ENCODE peak calls at places on chromosomes 13 and 19, in five cellular contexts. One of them, this sample, is unnamed.
A peak's percentile ranks its signal among the peaks of the same experiment; 100 is the strongest.

GRCh38 chr19:48644839-48645651 is 942 bp downstream of the CA11 start:
- DNase-seq in tibial nerve: peak; percentile 66
- DNase-seq in A549: peak; percentile 88
- DNase-seq in fibroblast of mammary gland: peak; percentile 71
- DNase-seq in fibroblast of lung: peak; percentile 73
- DNase-seq in this sample: peak; percentile 77

GRCh38 chr13:98878421-98879126 is 99.3 kb downstream of the DOCK9 start:
- DNase-seq in A549: no peak
- DNase-seq in fibroblast of mammary gland: no peak
- DNase-seq in fibroblast of lung: no peak
- DNase-seq in tibial nerve: no peak
- DNase-seq in this sample: no peak

GRCh38 chr13:73103238-73103637 is 44.4 kb downstream of the KLF5 start:
- DNase-seq in tibial nerve: no peak
- DNase-seq in fibroblast of mammary gland: no peak
- DNase-seq in A549: no peak
- DNase-seq in fibroblast of lung: no peak
- DNase-seq in this sample: no peak

GRCh38 chr19:12648088-12648487 is 18.5 kb downstream of the MAN2B1 start:
- DNase-seq in tibial nerve: no peak
- DNase-seq in fibroblast of mammary gland: no peak
- DNase-seq in A549: no peak
- DNase-seq in fibroblast of lung: no peak
- DNase-seq in this sample: no peak

GRCh38 chr19:18743281-18743825 is 47.8 kb downstream of the COMP start:
- DNase-seq in fibroblast of mammary gland: no peak
- DNase-seq in tibial nerve: no peak
- DNase-seq in fibroblast of lung: peak; percentile 79
- DNase-seq in A549: no peak
- DNase-seq in this sample: peak; percentile 58

GRCh38 chr13:106238690-106239089 is 296.8 kb downstream of the EFNB2 start:
- DNase-seq in A549: no peak
- DNase-seq in tibial nerve: no peak
- DNase-seq in fibroblast of lung: no peak
- DNase-seq in fibroblast of mammary gland: no peak
- DNase-seq in this sample: no peak

GRCh38 chr13:99320693-99321481 is 13.7 kb upstream of the GPR183 start:
- DNase-seq in fibroblast of mammary gland: peak; percentile 94
- DNase-seq in fibroblast of lung: peak; percentile 91
- DNase-seq in A549: peak; percentile 42
- DNase-seq in tibial nerve: no peak
- DNase-seq in this sample: peak; percentile 85

GRCh38 chr13:102970542-102970941 is 95.7 kb downstream of the SLC10A2 start:
- DNase-seq in tibial nerve: no peak
- DNase-seq in fibroblast of lung: no peak
- DNase-seq in fibroblast of mammary gland: no peak
- DNase-seq in A549: no peak
- DNase-seq in this sample: no peak

GRCh38 chr13:112450567-112451240 is 74.5 kb downstream of the SPACA7 start:
- DNase-seq in fibroblast of mammary gland: no peak
- DNase-seq in fibroblast of lung: no peak
- DNase-seq in tibial nerve: no peak
- DNase-seq in A549: no peak
- DNase-seq in this sample: no peak

GRCh38 chr19:18009412-18010066 is 1.6 kb downstream of the ARRDC2 start:
- DNase-seq in tibial nerve: no peak
- DNase-seq in A549: no peak
- DNase-seq in fibroblast of lung: no peak
- DNase-seq in fibroblast of mammary gland: peak; percentile 33
- DNase-seq in this sample: no peak

GRCh38 chr19:3671680-3672574 is 28.3 kb downstream of the PIP5K1C start:
- DNase-seq in fibroblast of lung: peak; percentile 25
- DNase-seq in fibroblast of mammary gland: peak; percentile 53
- DNase-seq in A549: no peak
- DNase-seq in tibial nerve: no peak
- DNase-seq in this sample: no peak
- TF ChIP-seq CTCF in fibroblast of lung: no peak
- TF ChIP-seq CTCF in fibroblast of mammary gland: no peak
- TF ChIP-seq CTCF in A549: no peak
- TF ChIP-seq CTCF in tibial nerve: peak; percentile 7
- TF ChIP-seq CTCF in this sample: peak; percentile 22

GRCh38 chr13:20952838-20953237 is 50.3 kb upstream of the XPO4 start:
- DNase-seq in A549: no peak
- DNase-seq in fibroblast of lung: no peak
- DNase-seq in tibial nerve: no peak
- DNase-seq in fibroblast of mammary gland: no peak
- DNase-seq in this sample: no peak

GRCh38 chr13:20955496-20955895 is 53.0 kb upstream of the XPO4 start:
- DNase-seq in fibroblast of lung: no peak
- DNase-seq in fibroblast of mammary gland: no peak
- DNase-seq in A549: no peak
- DNase-seq in tibial nerve: no peak
- DNase-seq in this sample: no peak

DNA sequence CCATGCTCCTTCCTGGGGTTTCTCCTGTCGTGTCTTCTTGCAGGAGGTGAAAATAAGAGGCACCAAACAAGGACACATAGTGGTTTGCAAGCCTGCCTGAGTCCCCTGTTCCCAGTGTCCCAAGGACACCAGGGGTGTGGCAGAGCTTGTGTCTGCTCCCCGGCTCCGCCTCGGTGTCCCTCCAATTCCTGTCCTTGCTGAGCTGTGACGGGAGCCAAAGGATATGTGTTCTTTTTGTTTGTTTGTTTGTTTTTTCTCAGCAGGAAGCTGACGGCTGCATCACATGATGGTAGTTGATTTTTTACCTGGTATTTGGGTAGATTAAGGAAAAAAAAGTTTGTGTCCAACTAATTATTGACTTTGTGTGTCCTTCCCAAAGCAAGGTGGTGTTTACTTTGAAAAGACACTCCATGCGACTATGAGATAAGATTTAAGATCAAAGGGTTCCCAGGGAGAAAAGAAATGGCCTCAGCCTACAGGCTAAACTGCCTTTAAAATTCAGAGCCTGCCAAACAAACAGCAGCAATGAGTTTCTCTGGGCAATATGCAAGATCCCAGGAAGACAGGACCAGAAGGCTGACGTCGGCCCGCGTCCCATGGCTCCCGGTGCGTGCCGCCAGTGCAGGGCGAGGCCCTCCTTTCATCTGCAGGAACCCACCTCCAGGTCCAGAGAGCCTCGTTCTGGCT is 50.8 kb upstream of the XPO4 start:
- DNase-seq in fibroblast of mammary gland: no peak
- DNase-seq in A549: peak; percentile 14
- DNase-seq in tibial nerve: no peak
- DNase-seq in fibroblast of lung: no peak
- DNase-seq in this sample: no peak
- H3K4me3 ChIP-seq in fibroblast of mammary gland: no peak overlapping the region
- H3K4me3 ChIP-seq in A549: no peak overlapping the region
- H3K4me3 ChIP-seq in tibial nerve: no peak overlapping the region
- H3K4me3 ChIP-seq in fibroblast of lung: no peak overlapping the region
- H3K4me3 ChIP-seq in this sample: no peak overlapping the region

DNA sequence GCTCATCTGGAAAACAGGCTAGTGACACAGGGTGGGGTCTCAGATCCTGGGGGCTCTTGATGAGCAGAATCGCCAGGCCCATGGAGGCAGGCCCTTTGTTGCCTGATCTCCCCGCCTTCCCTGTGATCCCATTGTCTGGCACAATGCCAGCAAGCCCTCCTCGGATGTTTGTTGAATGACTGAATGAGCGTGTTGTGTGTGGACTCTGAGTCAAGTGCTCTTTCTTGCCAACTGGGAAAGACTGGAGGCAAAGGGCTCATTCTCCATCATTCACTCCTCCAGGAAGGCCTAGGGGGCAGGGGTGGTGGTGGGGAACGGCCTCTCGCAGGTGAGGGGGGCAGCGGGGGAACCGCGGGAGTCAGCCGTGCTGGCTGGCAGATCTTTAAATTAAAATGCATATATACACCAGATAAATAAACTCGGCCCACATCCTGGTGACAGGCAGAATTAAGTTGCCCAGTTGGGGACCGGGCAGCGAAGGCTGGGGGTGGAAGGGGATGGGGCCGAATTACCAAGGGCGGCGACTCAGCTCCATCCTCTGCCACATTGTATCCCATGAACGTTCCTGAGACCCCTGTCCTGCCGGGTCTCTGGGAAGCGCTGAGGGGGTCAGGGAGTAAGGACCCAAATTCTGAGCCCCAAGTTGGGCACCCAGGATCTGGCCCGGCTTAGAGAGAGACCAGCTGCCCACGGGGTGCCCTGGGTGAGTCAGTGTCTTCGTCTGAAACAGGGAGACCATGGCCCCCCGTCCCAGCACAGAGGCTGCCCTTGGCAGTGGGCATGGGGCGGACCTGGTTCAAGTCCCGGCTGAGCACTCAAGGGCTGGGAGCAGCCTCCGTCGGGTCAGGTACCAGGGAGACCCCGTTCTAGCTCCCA is 24.5 kb downstream of the EFNA2 start:
- DNase-seq in A549: no peak
- DNase-seq in tibial nerve: no peak
- DNase-seq in fibroblast of lung: no peak
- DNase-seq in fibroblast of mammary gland: no peak
- DNase-seq in this sample: no peak
- TF ChIP-seq CTCF in A549: no peak
- TF ChIP-seq CTCF in tibial nerve: no peak
- TF ChIP-seq CTCF in fibroblast of lung: no peak
- TF ChIP-seq CTCF in fibroblast of mammary gland: no peak
- TF ChIP-seq CTCF in this sample: no peak

DNA sequence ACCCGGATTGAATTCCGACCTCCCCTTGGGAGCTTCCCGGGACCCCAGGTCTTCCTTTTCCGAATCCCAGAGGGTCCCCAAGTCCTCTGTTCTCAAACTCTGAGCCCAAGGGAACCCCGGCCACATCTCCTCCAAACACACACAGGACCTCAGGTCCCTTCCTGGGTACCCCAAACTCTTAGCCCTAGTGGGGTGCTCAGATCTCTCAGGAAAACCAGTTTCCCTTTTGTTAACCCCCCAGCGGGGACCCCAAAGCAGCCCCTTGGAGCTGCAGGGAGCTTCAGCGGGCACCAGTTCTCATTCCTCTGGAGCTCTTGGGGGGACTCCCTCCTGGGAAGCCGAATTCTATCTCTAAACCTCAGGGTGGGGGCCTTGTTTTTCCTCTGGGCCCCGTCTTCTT is 774 bp downstream of the CACNG6 start:
- DNase-seq in tibial nerve: no peak
- DNase-seq in fibroblast of lung: no peak
- DNase-seq in fibroblast of mammary gland: no peak
- DNase-seq in A549: no peak
- DNase-seq in this sample: no peak
- H3K4me3 ChIP-seq in tibial nerve: no peak overlapping the region
- H3K4me3 ChIP-seq in fibroblast of lung: no peak overlapping the region
- H3K4me3 ChIP-seq in fibroblast of mammary gland: no peak overlapping the region
- H3K4me3 ChIP-seq in A549: peak overlapping the region; percentile 51
- H3K4me3 ChIP-seq in this sample: no peak overlapping the region

GRCh38 chr13:46113596-46113995 is 8.8 kb upstream of the CPB2 start:
- DNase-seq in tibial nerve: no peak
- DNase-seq in fibroblast of mammary gland: peak; percentile 30
- DNase-seq in fibroblast of lung: no peak
- DNase-seq in A549: no peak
- DNase-seq in this sample: peak; percentile 86

GRCh38 chr13:46106839-46107371 is 2.1 kb upstream of the CPB2 start:
- DNase-seq in tibial nerve: no peak
- DNase-seq in fibroblast of lung: no peak
- DNase-seq in fibroblast of mammary gland: no peak
- DNase-seq in A549: no peak
- DNase-seq in this sample: no peak

GRCh38 chr13:46114599-46114998 is 9.8 kb upstream of the CPB2 start:
- DNase-seq in tibial nerve: no peak
- DNase-seq in fibroblast of mammary gland: no peak
- DNase-seq in A549: no peak
- DNase-seq in fibroblast of lung: no peak
- DNase-seq in this sample: no peak

GRCh38 chr13:46109451-46109850 is 4.6 kb upstream of the CPB2 start:
- DNase-seq in tibial nerve: no peak
- DNase-seq in A549: no peak
- DNase-seq in fibroblast of lung: no peak
- DNase-seq in fibroblast of mammary gland: no peak
- DNase-seq in this sample: no peak

GRCh38 chr13:46111151-46111550 is 6.3 kb upstream of the CPB2 start:
- DNase-seq in fibroblast of lung: no peak
- DNase-seq in fibroblast of mammary gland: no peak
- DNase-seq in A549: no peak
- DNase-seq in tibial nerve: no peak
- DNase-seq in this sample: no peak
- TF ChIP-seq CTCF in fibroblast of lung: no peak
- TF ChIP-seq CTCF in fibroblast of mammary gland: no peak
- TF ChIP-seq CTCF in A549: no peak
- TF ChIP-seq CTCF in tibial nerve: no peak
- TF ChIP-seq CTCF in this sample: no peak

DNA sequence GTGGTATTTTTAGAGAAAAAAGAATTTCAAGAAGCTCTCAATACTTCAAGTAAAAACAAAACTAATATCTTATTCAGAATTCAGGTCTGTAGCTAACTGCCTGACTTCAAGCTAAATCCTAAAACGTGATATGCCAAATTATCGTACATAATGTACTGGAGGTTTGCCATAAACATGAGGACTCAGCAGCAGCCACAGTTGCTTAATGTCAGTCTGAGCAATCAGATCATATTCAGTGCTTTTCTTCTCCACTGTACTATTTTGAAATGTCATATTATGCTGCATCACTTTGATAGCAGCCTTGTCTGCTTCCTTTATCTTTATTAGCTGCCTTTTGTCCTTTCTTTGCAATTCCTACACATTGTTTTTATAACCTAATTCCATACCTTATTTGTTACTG is 265.1 kb upstream of the EDNRB start:
- DNase-seq in A549: no peak
- DNase-seq in fibroblast of mammary gland: peak; percentile 44
- DNase-seq in tibial nerve: no peak
- DNase-seq in fibroblast of lung: peak; percentile 66
- DNase-seq in this sample: peak; percentile 14
- H3K4me3 ChIP-seq in A549: no peak overlapping the region
- H3K4me3 ChIP-seq in fibroblast of mammary gland: no peak overlapping the region
- H3K4me3 ChIP-seq in tibial nerve: no peak overlapping the region
- H3K4me3 ChIP-seq in fibroblast of lung: no peak overlapping the region
- H3K4me3 ChIP-seq in this sample: no peak overlapping the region

GRCh38 chr19:41341669-41342490 is 11.8 kb downstream of the TGFB1 start:
- DNase-seq in fibroblast of lung: no peak
- DNase-seq in fibroblast of mammary gland: no peak
- DNase-seq in tibial nerve: no peak
- DNase-seq in A549: no peak
- DNase-seq in this sample: no peak
- TF ChIP-seq CTCF in fibroblast of lung: no peak
- TF ChIP-seq CTCF in fibroblast of mammary gland: no peak
- TF ChIP-seq CTCF in tibial nerve: no peak
- TF ChIP-seq CTCF in A549: no peak
- TF ChIP-seq CTCF in this sample: no peak

DNA sequence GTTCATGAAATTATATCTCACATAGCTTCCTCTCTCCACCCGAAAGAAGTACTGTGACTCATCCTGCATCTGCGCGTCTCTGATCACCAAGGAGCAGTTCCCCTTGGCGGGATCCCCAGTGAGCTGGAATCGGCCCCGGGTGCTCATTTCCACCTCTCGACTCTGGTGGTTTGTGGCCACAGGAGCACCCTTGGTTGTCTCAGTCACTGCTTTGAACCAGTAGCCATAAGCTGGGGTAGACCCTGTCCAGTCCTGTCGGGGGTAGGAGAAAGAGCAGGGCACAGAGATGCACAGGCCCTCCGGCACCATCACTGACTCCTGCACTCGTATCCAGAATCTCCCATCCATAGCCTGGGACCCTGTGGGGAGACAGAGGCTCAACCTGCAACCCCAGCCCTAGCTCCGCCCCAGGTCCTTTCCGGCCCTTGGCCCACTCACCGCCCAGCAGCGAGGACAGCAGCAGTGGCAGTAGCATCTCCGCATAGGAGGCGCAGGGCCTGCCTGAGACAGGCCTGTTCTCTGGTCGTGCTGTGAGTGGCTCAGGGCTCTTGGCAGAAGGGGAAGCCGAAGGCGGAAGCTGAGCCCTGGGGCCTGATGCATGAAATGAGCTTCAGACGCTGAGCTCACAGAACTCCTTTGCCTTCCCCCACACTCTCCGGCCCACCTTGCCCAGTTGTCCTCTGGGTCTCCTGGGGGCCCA is at the start of gene SIGLEC10:
- DNase-seq in tibial nerve: no peak
- DNase-seq in A549: no peak
- DNase-seq in fibroblast of mammary gland: peak; percentile 35
- DNase-seq in fibroblast of lung: no peak
- DNase-seq in this sample: no peak
- H3K4me3 ChIP-seq in tibial nerve: no peak within 1 kb of the TSS
- H3K4me3 ChIP-seq in A549: no peak within 1 kb of the TSS
- H3K4me3 ChIP-seq in fibroblast of mammary gland: no peak within 1 kb of the TSS
- H3K4me3 ChIP-seq in fibroblast of lung: no peak within 1 kb of the TSS
- H3K4me3 ChIP-seq in this sample: no peak within 1 kb of the TSS

This sample was measured in retinal pigment epithelial cell.